ENCODE peak calls at places on chromosomes 2 and 18, in ten cellular contexts. D, V, E, K, F, Y, W, U, N and H are unnamed samples.

GRCh38 chr2:8608411-8608954 is 73.4 kb upstream of the ID2 start:
- DNase-seq in D (no peak), V (no peak), E (no peak), K (peak; percentile 84), F (no peak), Y (no peak), W (no peak), U (no peak), N (peak; percentile 35), H (peak; percentile 24)

GRCh38 chr2:193841389-193842150 is 1646.8 kb upstream of the TMEFF2 start:
- DNase-seq in D (no peak), V (no peak), E (no peak), K (peak; percentile 62), F (no peak), Y (no peak), W (no peak), U (no peak), N (no peak), H (no peak)

GRCh38 chr2:25018681-25019080 is 23.2 kb upstream of the EFR3B start:
- DNase-seq in D (no peak), V (no peak), E (no peak), K (no peak), F (no peak), Y (no peak), W (no peak), U (no peak), N (no peak), H (no peak)

GRCh38 chr18:54750350-54750749 is 77.9 kb upstream of the RAB27B start:
- DNase-seq in D (no peak), V (no peak), E (no peak), K (no peak), F (no peak), Y (no peak), W (no peak), U (no peak), N (no peak), H (no peak)

GRCh38 chr2:44560352-44560751 is 198.6 kb downstream of the CAMKMT start:
- DNase-seq in D (no peak), V (no peak), E (no peak), K (no peak), F (no peak), Y (no peak), W (no peak), U (no peak), N (no peak), H (no peak)

GRCh38 chr2:225660262-225661091 is 261.0 kb downstream of the NYAP2 start:
- DNase-seq in D (peak; percentile 47), V (peak; percentile 71), E (peak; percentile 43), K (peak; percentile 41), F (peak; percentile 57), Y (no peak), W (peak; percentile 66), U (peak; percentile 84), N (peak; percentile 62), H (peak; percentile 62)

GRCh38 chr18:76209597-76209996 is 285.4 kb downstream of the ZNF516 start:
- DNase-seq in D (peak; percentile 17), V (no peak), E (no peak), K (peak; percentile 18), F (no peak), Y (no peak), W (no peak), U (no peak), N (no peak), H (no peak)

GRCh38 chr18:43526436-43527150 is 249.3 kb upstream of the SYT4 start:
- DNase-seq in D (no peak), V (no peak), E (no peak), K (no peak), F (no peak), Y (no peak), W (no peak), U (peak; percentile 81), N (no peak), H (peak; percentile 24)

GRCh38 chr2:8566155-8566670 is 115.6 kb upstream of the ID2 start:
- DNase-seq in D (no peak), V (no peak), E (no peak), K (no peak), F (no peak), Y (no peak), W (no peak), U (no peak), N (no peak), H (no peak)

GRCh38 chr2:207112397-207112796 is 53.4 kb downstream of the KLF7 start:
- DNase-seq in D (no peak), V (no peak), E (no peak), K (no peak), F (no peak), Y (no peak), W (peak; percentile 37), U (no peak), N (no peak), H (no peak)